ENCODE peak calls at places on chromosomes 12 and 14, in eight cellular contexts. B, H, E, K, O, A, L and X are unnamed samples.

GRCh38 chr14:76904740-76905569 is 78.7 kb downstream of the LRRC74A start:
- DNase-seq in B (peak; percentile 98), H (peak; percentile 99), E (peak; percentile 87), K (no peak), O (peak; percentile 71), A (no peak), L (peak; percentile 92), X (peak; percentile 97)

GRCh38 chr12:116697305-116698130 is 40.4 kb downstream of the SPRING1 start:
- DNase-seq in B (no peak), H (peak; percentile 53), E (peak; percentile 40), K (peak; percentile 39), O (no peak), A (peak; percentile 68), L (no peak), X (no peak)

GRCh38 chr12:1419849-1420371 is 174.5 kb downstream of the FBXL14 start:
- DNase-seq in B (no peak), H (no peak), E (no peak), K (no peak), O (no peak), A (no peak), L (no peak), X (no peak)

GRCh38 chr12:77494306-77494705 is 336.4 kb upstream of the NAV3 start:
- DNase-seq in B (no peak), H (peak; percentile 5), E (no peak), K (no peak), O (no peak), A (no peak), L (peak; percentile 36), X (no peak)

GRCh38 chr12:53170245-53170644 is 10.3 kb upstream of the ZNF740 start:
- DNase-seq in B (no peak), H (no peak), E (no peak), K (no peak), O (no peak), A (no peak), L (no peak), X (no peak)

GRCh38 chr12:82325540-82326336 is 32.4 kb downstream of the CCDC59 start:
- DNase-seq in B (no peak), H (no peak), E (no peak), K (no peak), O (no peak), A (no peak), L (no peak), X (no peak)

GRCh38 chr12:95646781-95647184 is 95.5 kb upstream of the USP44 start:
- DNase-seq in B (no peak), H (no peak), E (no peak), K (no peak), O (no peak), A (no peak), L (peak; percentile 79), X (peak; percentile 77)

GRCh38 chr12:124637586-124637985 is 70.2 kb upstream of the NCOR2 start:
- DNase-seq in B (peak; percentile 86), H (no peak), E (no peak), K (no peak), O (no peak), A (no peak), L (no peak), X (no peak)

DNA sequence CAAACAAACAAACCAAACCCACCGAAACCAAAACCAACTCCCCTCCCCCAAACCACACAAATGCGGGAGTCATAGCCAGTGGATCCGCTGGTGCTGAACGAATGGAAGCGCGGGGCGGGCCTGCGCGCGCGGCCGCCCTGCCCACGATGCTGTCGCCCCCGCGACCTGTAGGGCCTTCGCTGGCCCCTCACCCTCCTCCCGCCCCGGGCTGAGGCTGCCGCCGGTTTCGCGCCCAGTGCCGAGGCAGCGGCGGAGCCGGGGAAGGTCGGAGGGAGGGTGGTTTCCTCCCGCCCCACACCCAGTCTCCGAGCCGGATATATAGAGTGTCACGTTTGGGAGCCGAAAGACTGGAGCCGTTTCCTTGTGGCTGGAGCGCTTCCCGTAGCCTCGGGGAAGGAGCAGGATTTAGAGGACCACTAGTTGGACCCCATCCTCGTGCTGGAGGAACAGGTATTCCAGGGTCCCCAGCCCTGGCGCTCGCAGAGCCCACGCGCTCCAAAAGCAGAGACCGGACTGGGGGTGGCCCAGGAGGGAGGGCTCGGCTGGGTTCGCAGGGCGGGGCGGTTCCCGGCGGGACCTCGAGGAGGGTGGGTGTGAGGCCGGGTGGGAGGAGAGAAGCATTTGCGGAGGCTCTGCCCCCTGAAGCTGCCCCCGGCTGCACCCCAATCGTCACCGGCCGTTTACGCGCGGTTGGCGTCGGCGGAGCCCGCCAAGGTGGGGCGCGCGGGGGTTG is at the start of gene FAR2:
- DNase-seq in B (peak; percentile 52), H (peak; percentile 61), E (no peak), K (peak; percentile 51), O (peak; percentile 30), A (no peak), L (peak; percentile 18), X (peak; percentile 34)
- H3K27ac ChIP-seq in B (peak within 1 kb of the TSS; percentile 66), H (peak within 1 kb of the TSS; percentile 76), E (peak within 1 kb of the TSS; percentile 44), K (peak within 1 kb of the TSS; percentile 33), O (peak within 1 kb of the TSS; percentile 81), A (no peak within 1 kb of the TSS), L (peak within 1 kb of the TSS; percentile 86), X (peak within 1 kb of the TSS; percentile 66)

GRCh38 chr14:97177016-97177415 is 379.8 kb downstream of the VRK1 start:
- DNase-seq in B (peak; percentile 9), H (no peak), E (peak; percentile 69), K (no peak), O (no peak), A (no peak), L (no peak), X (no peak)
- TF ChIP-seq CTCF in B (no peak), H (peak; percentile 29), E (peak; percentile 53), K (no peak), O (no peak), A (no peak), L (no peak), X (no peak)

DNA sequence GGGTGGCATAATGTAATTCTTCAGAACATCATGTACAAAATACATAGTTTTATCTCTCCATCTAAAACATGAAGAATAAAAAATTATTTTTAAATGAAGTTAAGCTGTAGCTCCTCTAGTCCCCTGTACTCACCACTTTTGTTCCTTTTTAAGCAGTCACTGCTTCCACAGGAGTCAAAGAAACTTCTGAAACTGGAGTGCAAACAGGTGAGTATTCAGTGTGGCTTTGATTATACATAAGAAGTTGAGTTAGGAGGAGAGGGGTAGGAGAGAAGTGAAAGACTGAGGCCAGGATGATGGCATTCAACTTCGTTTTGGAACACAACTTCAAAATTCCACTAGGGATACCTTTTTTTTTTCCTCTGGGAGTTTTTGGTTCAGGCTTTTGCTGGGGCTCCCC is 131.4 kb upstream of the CNTN1 start:
- DNase-seq in B (no peak), H (no peak), E (no peak), K (no peak), O (no peak), A (no peak), L (no peak), X (no peak)
- H3K4me3 ChIP-seq in B (no peak overlapping the region), H (no peak overlapping the region), E (no peak overlapping the region), K (no peak overlapping the region), O (no peak overlapping the region), A (no peak overlapping the region), L (no peak overlapping the region), X (no peak overlapping the region)

GRCh38 chr14:67965684-67966083 is 146.1 kb downstream of the RAD51B start:
- DNase-seq in B (no peak), H (no peak), E (no peak), K (no peak), O (no peak), A (no peak), L (no peak), X (no peak)

GRCh38 chr14:67963545-67963944 is 144.0 kb downstream of the RAD51B start:
- DNase-seq in B (no peak), H (no peak), E (no peak), K (no peak), O (no peak), A (no peak), L (no peak), X (no peak)

GRCh38 chr14:67963960-67964359 is 144.4 kb downstream of the RAD51B start:
- DNase-seq in B (no peak), H (no peak), E (no peak), K (no peak), O (no peak), A (no peak), L (no peak), X (no peak)

GRCh38 chr14:67962215-67962644 is 142.7 kb downstream of the RAD51B start:
- DNase-seq in B (no peak), H (no peak), E (no peak), K (no peak), O (no peak), A (no peak), L (no peak), X (no peak)

GRCh38 chr14:67964391-67964812 is 144.8 kb downstream of the RAD51B start:
- DNase-seq in B (peak; percentile 82), H (no peak), E (no peak), K (no peak), O (no peak), A (no peak), L (no peak), X (no peak)
- H3K27ac ChIP-seq in B (peak overlapping the region; percentile 90), H (no peak overlapping the region), E (peak overlapping the region; percentile 27), K (no peak overlapping the region), O (peak overlapping the region; percentile 85), A (no peak overlapping the region), L (no peak overlapping the region), X (no peak overlapping the region)

GRCh38 chr12:11805680-11806079 is 156.2 kb downstream of the ETV6 start:
- DNase-seq in B (no peak), H (no peak), E (no peak), K (no peak), O (no peak), A (no peak), L (no peak), X (no peak)

GRCh38 chr12:11804130-11804529 is 154.7 kb downstream of the ETV6 start:
- DNase-seq in B (no peak), H (no peak), E (no peak), K (no peak), O (no peak), A (no peak), L (no peak), X (no peak)

GRCh38 chr12:11807453-11807852 is 158.0 kb downstream of the ETV6 start:
- DNase-seq in B (no peak), H (no peak), E (no peak), K (no peak), O (no peak), A (no peak), L (no peak), X (no peak)

GRCh38 chr12:11801643-11802042 is 152.2 kb downstream of the ETV6 start:
- DNase-seq in B (peak; percentile 76), H (peak; percentile 27), E (no peak), K (no peak), O (no peak), A (no peak), L (no peak), X (no peak)

GRCh38 chr12:11805043-11805442 is 155.6 kb downstream of the ETV6 start:
- DNase-seq in B (no peak), H (peak; percentile 39), E (no peak), K (no peak), O (no peak), A (no peak), L (no peak), X (no peak)
- TF ChIP-seq CTCF in B (no peak), H (peak; percentile 53), E (no peak), K (no peak), O (no peak), A (no peak), L (no peak), X (peak; percentile 39)

DNA sequence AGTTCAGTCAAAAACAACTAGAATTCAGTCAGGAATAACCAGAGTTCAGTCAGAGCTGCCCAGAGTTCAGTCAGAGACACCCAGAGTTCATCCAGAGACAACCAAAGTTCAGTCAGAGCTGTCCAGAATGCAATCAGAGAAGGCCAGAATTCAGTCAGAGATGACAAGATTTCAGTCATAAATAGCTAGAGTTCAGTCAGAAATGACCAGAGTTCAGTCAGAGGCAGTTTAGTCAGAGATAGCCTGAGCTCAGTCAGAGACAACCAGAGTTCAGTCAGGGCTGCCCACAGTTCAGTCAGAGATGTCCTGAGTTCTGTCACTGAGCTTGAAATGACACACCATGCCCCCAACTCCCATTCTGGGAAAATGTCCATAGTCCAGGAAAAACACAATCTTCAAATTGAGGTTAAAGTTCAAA is 1102.8 kb downstream of the BCL11B start:
- DNase-seq in B (no peak), H (no peak), E (no peak), K (no peak), O (no peak), A (no peak), L (no peak), X (no peak)
- H3K4me3 ChIP-seq in B (no peak overlapping the region), H (no peak overlapping the region), E (no peak overlapping the region), K (no peak overlapping the region), O (no peak overlapping the region), A (no peak overlapping the region), L (no peak overlapping the region), X (no peak overlapping the region)